ENCODE peak calls at places on chromosomes 7 and 10, in four cellular contexts. C is Kasumi-1, E is psoas muscle, X is COR-L47. V is an unnamed sample.

GRCh38 chr7:51126324-51126723 is 190.3 kb downstream of the COBL start:
- DNase-seq in X (no peak), E (no peak), C (no peak), V (no peak)

GRCh38 chr10:71222541-71223364 is 10.4 kb downstream of the UNC5B start:
- DNase-seq in X (no peak), E (no peak), C (no peak), V (no peak)

GRCh38 chr10:121684276-121684675 is 86.0 kb upstream of the FGFR2 start:
- DNase-seq in E (no peak), C (no peak), X (no peak), V (no peak)

GRCh38 chr7:100719523-100720319 is 547 bp upstream of the EPO start:
- DNase-seq in X (no peak), C (no peak), E (no peak), V (no peak)

GRCh38 chr10:128095023-128095752 is 31.0 kb downstream of the MKI67 start:
- DNase-seq in E (no peak), X (no peak), C (no peak), V (no peak)

GRCh38 chr10:339038-339391 is 203.8 kb downstream of the ZMYND11 start:
- DNase-seq in E (no peak), C (no peak), X (no peak), V (no peak)

GRCh38 chr10:59323036-59323459 is 39.3 kb downstream of the FAM13C start:
- DNase-seq in C (no peak), X (peak), E (peak), V (no peak)

GRCh38 chr7:107404740-107405537 is 64.9 kb upstream of the GPR22 start:
- DNase-seq in E (no peak), X (no peak), C (no peak), V (no peak)

GRCh38 chr7:41695661-41696322 is 7.1 kb downstream of the INHBA start:
- DNase-seq in C (no peak), E (no peak), X (no peak), V (no peak)

GRCh38 chr10:73228247-73228646 is 18.8 kb downstream of the DNAJC9 start:
- DNase-seq in C (peak), E (no peak), X (no peak), V (no peak)

V was measured in Right ventricle myocardium inferior.